ENCODE peak calls at places on chromosomes 11 and 22, in eight cellular contexts. B is AG09309; T is stimulated activated CD4-positive, alpha-beta T cell treated with anti-CD3 and anti-CD28 coated beads, Interleukin-2, amount 100 ng/mL, for 48 hours; Z is NCI-H1092 treated with DMSO at 0.1 percent for 48 hours; H is NCI-H2171 treated with DMSO at 0.1 percent for 48 hours; C is kidney glomerular epithelial cell; O is iPS-NIHi11; G is iPS DF 6.9. U is an unnamed sample.

GRCh38 chr11:64846998-64847666 is 2.7 kb upstream of the CDC42BPG start:
- DNase-seq in B (no peak), T (peak; percentile 98), Z (peak; percentile 92), H (peak; percentile 93), C (peak; percentile 83), O (peak; percentile 88), G (peak; percentile 89), U (peak; percentile 91)

GRCh38 chr11:2702771-2703486 is 3.1 kb upstream of the KCNQ1OT1 start:
- DNase-seq in B (no peak), T (no peak), Z (no peak), H (peak; percentile 10), C (no peak), O (no peak), G (no peak), U (no peak)

GRCh38 chr22:31055322-31056159 is 25.6 kb upstream of the SMTN start:
- DNase-seq in B (peak; percentile 92), T (no peak), Z (peak; percentile 27), H (peak; percentile 26), C (peak; percentile 80), O (peak; percentile 76), G (no peak), U (peak; percentile 94)

GRCh38 chr11:72395993-72396392 is 38.3 kb downstream of the CLPB start:
- DNase-seq in B (no peak), T (no peak), Z (no peak), H (no peak), C (no peak), O (no peak), G (no peak), U (no peak)

GRCh38 chr11:21177379-21177778 is 508.0 kb downstream of the NELL1 start:
- DNase-seq in B (no peak), T (no peak), Z (no peak), H (no peak), C (no peak), O (no peak), G (no peak), U (no peak)

GRCh38 chr11:61480936-61481335 is 27.6 kb upstream of the LRRC10B start:
- DNase-seq in B (no peak), T (no peak), Z (peak; percentile 67), H (peak; percentile 51), C (no peak), O (peak; percentile 85), G (peak; percentile 73), U (peak; percentile 19)

GRCh38 chr11:111834432-111835163 is 36.8 kb downstream of the ALG9 start:
- DNase-seq in B (no peak), T (no peak), Z (no peak), H (no peak), C (no peak), O (no peak), G (no peak), U (no peak)

GRCh38 chr11:117144477-117145392 is 648 bp downstream of the PAFAH1B2 start:
- DNase-seq in B (no peak), T (peak; percentile 20), Z (peak; percentile 67), H (peak; percentile 55), C (peak; percentile 45), O (peak; percentile 82), G (no peak), U (peak; percentile 91)

U was measured in lung microvascular endothelial cell.